ENCODE peak calls at places on chromosome 14, in eight cellular contexts. X is AG04450; F is pancreas; R is AG10803; C is fibroblast of the conjunctiva; Q is iPS-NIHi11; Y is effector CD4-positive, alpha-beta T cell; Z is nephron progenitor cell. V is an unnamed sample.

GRCh38 chr14:74804219-74804825 is 41.2 kb downstream of the YLPM1 start:
- DNase-seq in X (peak), F (no peak), R (peak), C (peak), Q (peak), Y (peak), Z (no peak), V (no peak)

GRCh38 chr14:105168496-105168978 is at the start of gene JAG2:
- DNase-seq in X (no peak), F (peak), R (no peak), C (no peak), Q (peak), Y (peak), Z (peak), V (peak)

GRCh38 chr14:65753061-65753460 is 340.5 kb downstream of the FUT8 start:
- DNase-seq in X (no peak), F (no peak), R (no peak), C (no peak), Q (no peak), Y (no peak), Z (no peak), V (no peak)

GRCh38 chr14:65791551-65791981 is 379.0 kb downstream of the FUT8 start:
- DNase-seq in X (no peak), F (no peak), R (peak), C (no peak), Q (no peak), Y (no peak), Z (peak), V (peak)

GRCh38 chr14:23539209-23539866 is 12.2 kb downstream of the ZFHX2 start:
- DNase-seq in X (no peak), F (no peak), R (no peak), C (peak), Q (peak), Y (no peak), Z (peak), V (no peak)

GRCh38 chr14:33809456-33809855 is 141.4 kb downstream of the EGLN3 start:
- DNase-seq in X (no peak), F (no peak), R (no peak), C (no peak), Q (no peak), Y (no peak), Z (no peak), V (no peak)

GRCh38 chr14:61322011-61322798 is 826 bp downstream of the PRKCH start:
- DNase-seq in X (no peak), F (peak), R (no peak), C (no peak), Q (no peak), Y (no peak), Z (no peak), V (no peak)

GRCh38 chr14:20732950-20733650 is 12.6 kb upstream of the EDDM3A start:
- DNase-seq in X (no peak), F (no peak), R (no peak), C (no peak), Q (no peak), Y (no peak), Z (no peak), V (no peak)

GRCh38 chr14:105180598-105181528 is at the start of gene NUDT14:
- DNase-seq in X (no peak), F (peak), R (peak), C (no peak), Q (peak), Y (peak), Z (peak), V (peak)

GRCh38 chr14:99682809-99683618 is 1.1 kb upstream of the CYP46A1 start:
- DNase-seq in X (peak), F (peak), R (peak), C (peak), Q (peak), Y (peak), Z (peak), V (peak)

GRCh38 chr14:50116986-50117385 is 614 bp upstream of the VCPKMT start:
- DNase-seq in X (no peak), F (no peak), R (no peak), C (no peak), Q (no peak), Y (no peak), Z (no peak), V (no peak)

GRCh38 chr14:101364503-101365328 is 196.6 kb upstream of the DIO3 start:
- DNase-seq in X (no peak), F (no peak), R (no peak), C (no peak), Q (no peak), Y (no peak), Z (peak), V (no peak)

GRCh38 chr14:78222746-78223145 is 52.6 kb downstream of the NRXN3 start:
- DNase-seq in X (no peak), F (no peak), R (no peak), C (no peak), Q (no peak), Y (no peak), Z (no peak), V (no peak)

GRCh38 chr14:67387195-67387594 is 24.8 kb downstream of the PLEK2 start:
- DNase-seq in X (no peak), F (no peak), R (no peak), C (no peak), Q (no peak), Y (no peak), Z (no peak), V (no peak)

GRCh38 chr14:104372390-104373054 is 207.0 kb upstream of the C14orf180 start:
- DNase-seq in X (no peak), F (peak), R (no peak), C (no peak), Q (no peak), Y (no peak), Z (no peak), V (no peak)

GRCh38 chr14:88013750-88014349 is 8.9 kb downstream of the GPR65 start:
- DNase-seq in X (peak), F (peak), R (peak), C (peak), Q (peak), Y (peak), Z (peak), V (peak)

GRCh38 chr14:23548351-23549318 is 2.9 kb downstream of the ZFHX2 start:
- DNase-seq in X (no peak), F (no peak), R (peak), C (no peak), Q (no peak), Y (no peak), Z (peak), V (no peak)

GRCh38 chr14:92890830-92891598 is 31.9 kb upstream of the CHGA start:
- DNase-seq in X (no peak), F (no peak), R (no peak), C (no peak), Q (no peak), Y (no peak), Z (no peak), V (no peak)

GRCh38 chr14:104169765-104170113 is 31.4 kb downstream of the KIF26A start:
- DNase-seq in X (no peak), F (no peak), R (no peak), C (no peak), Q (no peak), Y (no peak), Z (no peak), V (no peak)

GRCh38 chr14:104594310-104595046 is 10.1 kb downstream of the TMEM179 start:
- DNase-seq in X (no peak), F (peak), R (no peak), C (no peak), Q (no peak), Y (no peak), Z (peak), V (no peak)

GRCh38 chr14:72664651-72665050 is 229.2 kb downstream of the DPF3 start:
- DNase-seq in X (no peak), F (no peak), R (no peak), C (no peak), Q (no peak), Y (no peak), Z (no peak), V (no peak)

GRCh38 chr14:62691613-62692489 is 353.4 kb downstream of the KCNH5 start:
- DNase-seq in X (peak), F (no peak), R (peak), C (peak), Q (no peak), Y (no peak), Z (no peak), V (no peak)

GRCh38 chr14:103104654-103105511 is 10.4 kb downstream of the EXOC3L4 start:
- DNase-seq in X (no peak), F (peak), R (peak), C (no peak), Q (peak), Y (peak), Z (peak), V (peak)

GRCh38 chr14:80428171-80428570 is 216.9 kb upstream of the DIO2 start:
- DNase-seq in X (no peak), F (no peak), R (peak), C (no peak), Q (no peak), Y (no peak), Z (no peak), V (no peak)

GRCh38 chr14:79831198-79831890 is 380.0 kb downstream of the DIO2 start:
- DNase-seq in X (peak), F (no peak), R (peak), C (peak), Q (no peak), Y (no peak), Z (no peak), V (no peak)

GRCh38 chr14:103539056-103539825 is 10.2 kb downstream of the TRMT61A start:
- DNase-seq in X (no peak), F (no peak), R (no peak), C (no peak), Q (no peak), Y (no peak), Z (no peak), V (no peak)

GRCh38 chr14:39168591-39168990 is 1.5 kb downstream of the TRAPPC6B start:
- DNase-seq in X (no peak), F (no peak), R (no peak), C (no peak), Q (no peak), Y (no peak), Z (no peak), V (no peak)

GRCh38 chr14:29738056-29738455 is 189.6 kb downstream of the PRKD1 start:
- DNase-seq in X (no peak), F (no peak), R (no peak), C (no peak), Q (no peak), Y (no peak), Z (no peak), V (no peak)

GRCh38 chr14:61616524-61617185 is 78.7 kb upstream of the HIF1A start:
- DNase-seq in X (peak), F (no peak), R (peak), C (no peak), Q (no peak), Y (no peak), Z (no peak), V (no peak)

GRCh38 chr14:69354383-69355154 is 43.5 kb downstream of the ERH start:
- DNase-seq in X (no peak), F (no peak), R (no peak), C (no peak), Q (no peak), Y (peak), Z (no peak), V (peak)

GRCh38 chr14:25007832-25008231 is 42.1 kb downstream of the STXBP6 start:
- DNase-seq in X (no peak), F (peak), R (peak), C (no peak), Q (no peak), Y (no peak), Z (no peak), V (no peak)

GRCh38 chr14:77181603-77182437 is at the start of gene TMEM63C:
- DNase-seq in X (no peak), F (peak), R (no peak), C (no peak), Q (peak), Y (no peak), Z (peak), V (peak)

GRCh38 chr14:60637138-60637489 is 12.2 kb downstream of the SIX1 start:
- DNase-seq in X (no peak), F (no peak), R (no peak), C (no peak), Q (no peak), Y (no peak), Z (no peak), V (no peak)

V was measured in effector memory CD4-positive, alpha-beta T cell.